ENCODE peak calls at places on chromosomes 5 and 9, in four cellular contexts. V, M, B and D are unnamed samples. For H3K4me1, the result is how much of the 10 kb centered on the place peaks cover.

GRCh38 chr5:94746731-94747124 is 128.3 kb downstream of the SLF1 start:
- DNase-seq in M (no peak), V (no peak), B (no peak), D (no peak)

GRCh38 chr5:82719368-82719767 is 357.8 kb downstream of the TMEM167A start:
- DNase-seq in B (no peak), V (no peak), M (peak), D (no peak)

GRCh38 chr5:18772475-18772874 is 1138.2 kb downstream of the TAF11L14 start:
- DNase-seq in M (no peak), V (peak), B (no peak), D (no peak)

GRCh38 chr5:10592598-10592997 is 28.7 kb downstream of the ANKRD33B start:
- DNase-seq in V (no peak), B (no peak), M (no peak), D (no peak)

GRCh38 chr9:135926402-135927194 is 19.3 kb upstream of the CAMSAP1 start:
- DNase-seq in V (no peak), M (peak), B (peak), D (peak)

GRCh38 chr5:96790851-96791513 is 16.8 kb downstream of the ERAP1 start:
- DNase-seq in M (peak), V (no peak), B (no peak), D (no peak)

GRCh38 chr5:7422719-7423118 is 26.8 kb downstream of the ADCY2 start:
- DNase-seq in M (peak), V (no peak), B (no peak), D (no peak)

GRCh38 chr5:92758552-92758951 is 822.5 kb downstream of the NR2F1-AS1 start:
- DNase-seq in B (no peak), V (no peak), M (peak), D (no peak)

GRCh38 chr5:132134384-132134783 is 60.8 kb downstream of the CSF2 start:
- DNase-seq in B (no peak), V (no peak), M (peak), D (no peak)

GRCh38 chr9:101477214-101477613 is 41.6 kb upstream of the ALDOB start:
- DNase-seq in B (no peak), V (no peak), M (peak), D (no peak)

GRCh38 chr5:106094128-106094726 is 1576.5 kb downstream of the EFNA5 start:
- DNase-seq in M (peak), V (peak), B (no peak), D (no peak)

GRCh38 chr5:149628221-149628620 is 46.9 kb downstream of the ARHGEF37 start:
- DNase-seq in V (no peak), M (no peak), B (no peak), D (no peak)

GRCh38 chr5:73170522-73170921 is 2.5 kb upstream of the TMEM174 start:
- DNase-seq in V (no peak), B (no peak), M (peak), D (no peak)

GRCh38 chr5:102451082-102451481 is 47.7 kb downstream of the SLCO6A1 start:
- DNase-seq in M (no peak), V (no peak), B (no peak), D (no peak)

GRCh38 chr5:74517700-74518099 is 122.8 kb downstream of the ENC1 start:
- DNase-seq in V (no peak), M (peak), B (no peak), D (no peak)

DNA sequence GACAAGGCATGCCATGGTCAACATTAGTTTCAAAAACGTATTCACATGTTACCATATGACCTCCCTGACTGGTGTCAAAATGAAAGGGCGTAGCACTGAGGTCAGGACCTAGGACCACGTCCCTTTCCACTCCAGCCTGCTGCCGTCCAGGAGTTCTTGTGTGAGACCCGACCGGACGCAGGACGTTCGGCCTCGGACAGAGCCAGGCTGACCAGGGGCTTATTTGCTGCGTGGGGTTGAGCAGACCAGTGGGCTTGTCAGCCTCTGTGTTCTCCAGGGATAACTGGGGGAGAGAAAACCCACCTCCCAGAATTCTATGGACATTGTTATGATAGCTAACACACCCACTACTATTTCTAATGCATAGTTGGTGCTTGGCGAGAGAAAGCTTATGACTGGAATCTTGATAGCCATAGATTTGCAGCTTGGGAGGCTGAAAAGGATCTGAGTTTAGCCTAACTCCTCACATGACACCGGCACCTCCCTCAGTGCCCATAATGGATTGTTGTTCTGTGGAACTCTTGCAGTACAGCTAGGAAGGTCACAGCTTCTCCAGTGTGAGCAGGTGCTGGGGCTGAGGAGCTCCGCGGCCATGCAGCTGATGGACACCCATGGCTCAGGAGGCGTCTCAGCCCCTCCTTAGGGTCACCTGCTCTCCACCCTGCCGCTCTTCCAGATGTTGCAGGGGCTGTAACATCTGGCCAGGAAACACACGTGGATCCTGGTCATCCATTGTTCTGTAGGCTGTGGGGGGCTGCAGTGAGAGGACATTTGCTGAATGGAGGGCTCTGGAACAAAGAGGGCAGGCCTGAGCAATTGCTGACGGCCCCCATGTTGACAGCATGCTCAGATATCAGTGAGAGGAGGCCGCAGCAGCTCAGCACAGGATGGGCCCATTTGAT is 368.4 kb downstream of the IRX2 start:
- DNase-seq in V (no peak), M (no peak), B (no peak), D (no peak)
- H3K4me3 ChIP-seq in V (no peak), M (no peak), B (no peak), D (no peak)

GRCh38 chr9:31573561-31573960 is 810.9 kb upstream of the ACO1 start:
- DNase-seq in M (no peak), B (no peak), V (no peak), D (no peak)
- H3K27ac ChIP-seq in M (no peak), B (no peak), V (no peak), D (no peak)

GRCh38 chr9:111819360-111819759 is 24.6 kb upstream of the SHOC1 start:
- DNase-seq in V (no peak), M (no peak), B (no peak), D (no peak)
- H3K4me1 ChIP-seq in V (under half), M (under half), B (under half), D (under half)

GRCh38 chr5:98773464-98774191 is at the start of gene RGMB:
- DNase-seq in M (peak), V (peak), B (peak), D (peak)
- H3K4me3 ChIP-seq in M (peak), V (peak), B (peak), D (peak)

GRCh38 chr9:133269537-133270357 is 5.3 kb downstream of the ABO start:
- DNase-seq in M (no peak), V (no peak), B (no peak), D (no peak)
- H3K27ac ChIP-seq in M (no peak), V (peak), B (no peak), D (no peak)

GRCh38 chr5:177071671-177072385 is 14.9 kb upstream of the FGFR4 start:
- DNase-seq in V (peak), B (no peak), M (peak), D (no peak)
- H3K4me1 ChIP-seq in V (under half), B (under half), M (under half), D (under half)

GRCh38 chr9:130938652-130939404 is at the start of gene FIBCD1:
- DNase-seq in M (peak), B (no peak), V (peak), D (no peak)
- H3K4me3 ChIP-seq in M (peak), B (peak), V (peak), D (peak)

GRCh38 chr9:32423371-32423770 is 38.9 kb downstream of the ACO1 start:
- DNase-seq in V (no peak), B (no peak), M (peak), D (no peak)
- H3K27ac ChIP-seq in V (no peak), B (no peak), M (no peak), D (no peak)

GRCh38 chr9:27426717-27427645 is 97.1 kb upstream of the IFNK start:
- DNase-seq in M (peak), B (no peak), V (no peak), D (no peak)
- H3K4me1 ChIP-seq in M (under half), B (under half), V (under half), D (under half)

GRCh38 chr5:126984632-126985031 is 45.7 kb downstream of the MARCHF3 start:
- DNase-seq in M (peak), V (no peak), B (no peak), D (no peak)

GRCh38 chr5:126982926-126983873 is 47.2 kb downstream of the MARCHF3 start:
- DNase-seq in B (no peak), M (no peak), V (no peak), D (no peak)

GRCh38 chr5:126983874-126984266 is 46.5 kb downstream of the MARCHF3 start:
- DNase-seq in B (no peak), M (no peak), V (no peak), D (no peak)

GRCh38 chr5:126988021-126988569 is 42.3 kb downstream of the MARCHF3 start:
- DNase-seq in V (no peak), B (no peak), M (no peak), D (no peak)

GRCh38 chr5:126987271-126987899 is 43.0 kb downstream of the MARCHF3 start:
- DNase-seq in B (no peak), V (no peak), M (no peak), D (no peak)
- H3K4me3 ChIP-seq in B (no peak), V (no peak), M (no peak), D (no peak)